ENCODE peak calls at places on chromosomes 11 and 22, in four cellular contexts. One of them, this sample, is unnamed.
A peak's percentile ranks its signal among the peaks of the same experiment; 100 is the strongest.

GRCh38 chr22:38246692-38247091 is 26.1 kb downstream of the TMEM184B start:
- DNase-seq in pancreas: no peak
- DNase-seq in BJ: no peak
- DNase-seq in cardiac fibroblast: no peak
- DNase-seq in this sample: no peak

GRCh38 chr22:31876156-31877035 is 67.9 kb upstream of the YWHAH start:
- DNase-seq in BJ: peak; percentile 18
- DNase-seq in pancreas: no peak
- DNase-seq in cardiac fibroblast: no peak
- DNase-seq in this sample: no peak

GRCh38 chr22:43226368-43226979 is 39.5 kb upstream of the TTLL12 start:
- DNase-seq in pancreas: no peak
- DNase-seq in BJ: no peak
- DNase-seq in cardiac fibroblast: peak; percentile 44
- DNase-seq in this sample: no peak

GRCh38 chr11:64836448-64837072 is 7.9 kb downstream of the CDC42BPG start:
- DNase-seq in BJ: no peak
- DNase-seq in pancreas: no peak
- DNase-seq in cardiac fibroblast: no peak
- DNase-seq in this sample: no peak

GRCh38 chr11:1336836-1337646 is 27.6 kb upstream of the TOLLIP start:
- DNase-seq in BJ: no peak
- DNase-seq in cardiac fibroblast: no peak
- DNase-seq in pancreas: no peak
- DNase-seq in this sample: no peak

GRCh38 chr11:133228406-133229330 is 303.6 kb downstream of the OPCML start:
- DNase-seq in BJ: no peak
- DNase-seq in cardiac fibroblast: no peak
- DNase-seq in pancreas: no peak
- DNase-seq in this sample: no peak

GRCh38 chr11:121696177-121696863 is 243.6 kb upstream of the SORL1-AS1 start:
- DNase-seq in BJ: no peak
- DNase-seq in pancreas: peak; percentile 50
- DNase-seq in cardiac fibroblast: peak; percentile 8
- DNase-seq in this sample: peak; percentile 66

GRCh38 chr11:76054330-76054729 is 152.0 kb downstream of the WNT11 start:
- DNase-seq in pancreas: no peak
- DNase-seq in BJ: no peak
- DNase-seq in cardiac fibroblast: no peak
- DNase-seq in this sample: no peak

GRCh38 chr22:41009222-41009948 is 58.2 kb downstream of the RBX1 start:
- DNase-seq in pancreas: no peak
- DNase-seq in cardiac fibroblast: peak; percentile 31
- DNase-seq in BJ: no peak
- DNase-seq in this sample: no peak

GRCh38 chr11:84236436-84236835 is 950.3 kb upstream of the CCDC90B start:
- DNase-seq in pancreas: no peak
- DNase-seq in cardiac fibroblast: no peak
- DNase-seq in BJ: no peak
- DNase-seq in this sample: no peak

GRCh38 chr11:131614514-131615085 is 244.2 kb downstream of the NTM start:
- DNase-seq in BJ: no peak
- DNase-seq in pancreas: no peak
- DNase-seq in cardiac fibroblast: no peak
- DNase-seq in this sample: no peak

GRCh38 chr11:62508336-62509058 is 38.1 kb downstream of the AHNAK start:
- DNase-seq in BJ: no peak
- DNase-seq in pancreas: peak; percentile 60
- DNase-seq in cardiac fibroblast: peak; percentile 63
- DNase-seq in this sample: peak; percentile 91

GRCh38 chr22:29840498-29840897 is 2.4 kb upstream of the ASCC2 start:
- DNase-seq in cardiac fibroblast: no peak
- DNase-seq in pancreas: no peak
- DNase-seq in BJ: no peak
- DNase-seq in this sample: no peak

GRCh38 chr11:25737071-25737675 is 594.8 kb upstream of the ANO3 start:
- DNase-seq in BJ: no peak
- DNase-seq in cardiac fibroblast: no peak
- DNase-seq in pancreas: no peak
- DNase-seq in this sample: no peak

GRCh38 chr11:130829801-130830562 is 86.3 kb downstream of the SNX19 start:
- DNase-seq in pancreas: no peak
- DNase-seq in cardiac fibroblast: peak; percentile 67
- DNase-seq in BJ: no peak
- DNase-seq in this sample: no peak

GRCh38 chr22:23163665-23164064 is 16.6 kb upstream of the BCR start:
- DNase-seq in pancreas: no peak
- DNase-seq in BJ: no peak
- DNase-seq in cardiac fibroblast: peak; percentile 63
- DNase-seq in this sample: no peak

GRCh38 chr11:119346605-119347004 is at the start of gene MFRP:
- DNase-seq in cardiac fibroblast: no peak
- DNase-seq in pancreas: no peak
- DNase-seq in BJ: no peak
- DNase-seq in this sample: peak; percentile 88
- TF ChIP-seq CTCF in cardiac fibroblast: no peak
- TF ChIP-seq CTCF in pancreas: no peak
- TF ChIP-seq CTCF in BJ: no peak
- TF ChIP-seq CTCF in this sample: no peak

GRCh38 chr11:90134420-90135003 is at the start of gene NAALAD2:
- DNase-seq in cardiac fibroblast: peak; percentile 73
- DNase-seq in pancreas: peak; percentile 6
- DNase-seq in BJ: no peak
- DNase-seq in this sample: peak; percentile 15

GRCh38 chr11:90133560-90134145 is 810 bp upstream of the NAALAD2 start:
- DNase-seq in BJ: no peak
- DNase-seq in cardiac fibroblast: no peak
- DNase-seq in pancreas: no peak
- DNase-seq in this sample: no peak

DNA sequence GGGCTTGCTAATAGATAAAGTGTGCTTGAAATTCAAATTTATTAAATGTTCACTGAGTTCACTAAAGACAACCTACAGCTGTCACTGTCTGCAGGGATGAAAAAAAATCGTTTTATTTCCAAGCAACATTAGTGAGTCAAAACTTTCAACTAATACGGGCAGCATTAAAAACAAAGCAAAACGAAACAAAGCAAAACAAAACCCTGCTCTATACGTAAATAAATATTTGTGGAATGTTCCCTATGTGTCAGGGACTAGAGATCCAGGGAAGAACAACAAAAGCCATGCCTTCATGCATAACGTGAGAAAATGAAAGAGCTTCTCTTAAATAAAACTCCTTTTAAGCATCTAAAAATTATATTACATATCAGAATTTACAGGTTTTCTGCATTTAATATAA is 553 bp downstream of the NAALAD2 start:
- DNase-seq in pancreas: no peak
- DNase-seq in cardiac fibroblast: no peak
- DNase-seq in BJ: no peak
- DNase-seq in this sample: no peak
- H3K4me3 ChIP-seq in pancreas: peak overlapping the region; percentile 23
- H3K4me3 ChIP-seq in cardiac fibroblast: peak overlapping the region; percentile 53
- H3K4me3 ChIP-seq in BJ: peak overlapping the region; percentile 40
- H3K4me3 ChIP-seq in this sample: peak overlapping the region; percentile 74

GRCh38 chr22:21873619-21874018 is 6.2 kb upstream of the MAPK1 start:
- DNase-seq in BJ: no peak
- DNase-seq in pancreas: no peak
- DNase-seq in cardiac fibroblast: no peak
- DNase-seq in this sample: no peak

GRCh38 chr22:21881841-21882753 is 14.7 kb upstream of the MAPK1 start:
- DNase-seq in pancreas: no peak
- DNase-seq in BJ: no peak
- DNase-seq in cardiac fibroblast: no peak
- DNase-seq in this sample: no peak

DNA sequence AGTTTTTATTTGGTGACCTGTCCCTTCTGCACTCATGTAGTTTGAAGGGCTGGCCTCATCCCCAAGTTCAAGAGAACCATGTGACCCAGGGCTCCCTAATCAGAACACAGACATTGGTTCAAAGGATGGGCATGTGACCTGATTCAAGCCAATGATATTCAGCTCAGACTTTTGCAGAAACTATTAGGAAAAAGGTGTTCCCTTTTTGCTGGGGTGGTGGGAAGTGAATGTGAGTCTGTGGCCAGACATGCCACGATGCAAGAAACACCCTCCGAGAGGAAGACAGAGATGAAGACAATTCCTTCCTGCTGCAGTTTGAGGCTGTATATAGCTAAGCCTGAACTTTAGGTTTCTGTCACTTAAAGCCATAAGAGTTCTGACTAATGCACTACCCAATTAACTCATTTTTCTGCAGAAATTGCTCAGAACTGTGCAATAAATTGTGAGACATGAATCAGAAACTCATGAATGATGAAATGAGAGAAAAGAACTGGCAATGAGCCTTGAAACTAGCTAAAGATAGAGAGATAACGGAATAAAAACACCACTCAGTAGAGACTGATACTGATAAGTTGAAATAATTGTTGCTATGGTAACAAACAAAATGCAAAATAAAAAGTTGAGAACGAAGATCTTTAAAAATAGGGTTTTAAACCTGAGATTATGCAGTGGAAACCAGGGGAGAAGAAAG is 9.2 kb upstream of the MAPK1 start:
- DNase-seq in BJ: peak; percentile 40
- DNase-seq in pancreas: no peak
- DNase-seq in cardiac fibroblast: peak; percentile 73
- DNase-seq in this sample: peak; percentile 57
- TF ChIP-seq CTCF in BJ: no peak
- TF ChIP-seq CTCF in pancreas: no peak
- TF ChIP-seq CTCF in cardiac fibroblast: no peak
- TF ChIP-seq CTCF in this sample: no peak

DNA sequence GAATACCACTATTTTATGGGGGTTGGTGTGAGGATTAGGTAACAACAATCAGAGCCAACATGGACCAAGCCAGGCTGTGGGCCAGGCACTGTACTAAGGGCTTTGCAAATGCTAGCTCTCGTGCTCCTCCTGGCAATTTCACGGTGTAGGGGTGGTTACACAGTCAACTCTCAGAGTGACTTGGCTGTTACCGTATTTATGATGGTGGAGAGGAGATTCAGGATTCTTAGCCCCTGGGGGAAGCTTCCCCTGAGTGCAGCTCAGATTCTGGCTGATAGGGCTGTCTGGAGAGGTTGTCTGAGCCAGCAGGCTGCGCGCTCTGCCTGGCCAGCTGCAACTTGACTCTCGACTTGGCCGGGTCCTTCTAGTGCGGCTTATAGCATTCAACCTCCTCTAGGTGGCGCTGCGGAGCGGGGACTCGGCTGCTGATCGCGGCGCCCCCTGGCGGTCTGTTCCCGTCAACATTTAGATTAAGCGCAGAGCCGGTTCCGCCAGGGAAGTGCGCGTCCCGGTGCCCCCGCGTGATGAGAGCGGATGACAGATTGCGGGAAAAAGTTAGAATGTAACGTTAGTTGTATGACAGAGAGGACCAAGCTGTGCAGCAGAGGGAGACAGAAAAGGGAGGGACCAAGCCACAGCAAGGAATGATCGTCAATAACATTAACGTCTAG is 4.5 kb upstream of the NCF4 start:
- DNase-seq in cardiac fibroblast: peak; percentile 90
- DNase-seq in pancreas: peak; percentile 79
- DNase-seq in BJ: peak; percentile 12
- DNase-seq in this sample: peak; percentile 41
- H3K4me3 ChIP-seq in cardiac fibroblast: no peak overlapping the region
- H3K4me3 ChIP-seq in pancreas: no peak overlapping the region
- H3K4me3 ChIP-seq in BJ: no peak overlapping the region
- H3K4me3 ChIP-seq in this sample: no peak overlapping the region

DNA sequence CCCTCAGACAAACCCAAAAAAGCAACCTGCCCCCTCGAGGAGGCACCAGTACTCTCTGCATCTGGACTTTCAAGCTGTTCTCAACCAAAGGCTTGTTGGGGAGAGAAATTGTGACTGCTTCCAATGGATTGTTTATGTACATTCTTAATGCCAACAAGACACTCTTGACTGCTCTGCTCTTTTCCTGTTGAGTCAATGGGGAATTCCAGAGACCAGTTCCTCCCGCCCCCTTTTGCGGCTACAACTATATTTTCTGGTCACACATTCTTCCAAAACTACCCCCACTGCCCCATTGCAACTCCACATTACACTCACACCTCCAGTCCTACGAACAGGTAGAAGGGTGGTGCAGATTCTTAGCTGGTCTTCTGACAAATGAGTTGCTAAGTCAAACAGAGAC is 187.0 kb downstream of the DSCAML1 start:
- DNase-seq in cardiac fibroblast: no peak
- DNase-seq in BJ: no peak
- DNase-seq in pancreas: no peak
- DNase-seq in this sample: no peak
- TF ChIP-seq CTCF in cardiac fibroblast: no peak
- TF ChIP-seq CTCF in BJ: no peak
- TF ChIP-seq CTCF in pancreas: no peak
- TF ChIP-seq CTCF in this sample: no peak

DNA sequence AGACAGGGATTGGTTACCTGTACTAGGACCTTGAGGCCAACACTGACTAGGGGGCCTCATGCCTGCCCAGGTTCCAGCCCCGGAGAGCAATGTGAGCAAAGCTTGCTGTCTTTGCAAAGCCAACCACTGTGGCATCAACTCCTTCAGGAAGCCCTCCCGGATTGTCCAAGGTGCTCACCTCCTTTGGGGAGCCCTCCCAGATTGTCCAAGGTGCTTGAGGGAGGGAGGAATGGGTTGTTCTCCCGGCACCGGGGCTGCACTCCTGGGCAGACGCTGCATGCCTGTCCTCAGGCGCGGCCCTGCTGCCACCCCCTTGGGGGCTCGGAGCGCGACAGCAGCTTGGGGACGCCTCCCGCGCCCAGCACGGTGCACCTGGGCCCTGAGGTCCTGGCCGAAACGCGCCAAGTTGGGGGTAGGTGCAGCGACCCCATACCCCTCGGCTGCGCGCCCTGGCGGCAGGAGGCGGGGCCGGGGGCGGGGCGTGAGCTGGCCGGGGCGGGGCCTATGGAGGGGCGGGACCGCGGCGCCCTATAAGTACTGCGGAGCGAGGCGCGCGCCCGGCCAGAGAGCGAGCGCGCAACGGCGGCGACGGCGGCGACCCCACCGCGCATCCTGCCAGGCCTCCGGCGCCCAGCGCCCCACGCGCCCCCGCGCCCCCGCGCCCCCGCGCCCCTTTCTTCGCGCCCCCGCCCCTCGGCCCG is at the start of gene CD81:
- DNase-seq in pancreas: no peak
- DNase-seq in BJ: no peak
- DNase-seq in cardiac fibroblast: peak; percentile 58
- DNase-seq in this sample: no peak
- H3K4me3 ChIP-seq in pancreas: peak within 1 kb of the TSS; percentile 100
- H3K4me3 ChIP-seq in BJ: peak within 1 kb of the TSS; percentile 70
- H3K4me3 ChIP-seq in cardiac fibroblast: peak within 1 kb of the TSS; percentile 99
- H3K4me3 ChIP-seq in this sample: peak within 1 kb of the TSS; percentile 86

GRCh38 chr11:86799680-86800075 is 664 bp upstream of the PRSS23 start:
- DNase-seq in BJ: no peak
- DNase-seq in cardiac fibroblast: no peak
- DNase-seq in pancreas: no peak
- DNase-seq in this sample: no peak
- TF ChIP-seq CTCF in BJ: no peak
- TF ChIP-seq CTCF in cardiac fibroblast: no peak
- TF ChIP-seq CTCF in pancreas: no peak
- TF ChIP-seq CTCF in this sample: peak; percentile 41

GRCh38 chr22:49965291-49966040 is 4.9 kb downstream of the PIM3 start:
- DNase-seq in cardiac fibroblast: no peak
- DNase-seq in pancreas: peak; percentile 25
- DNase-seq in BJ: no peak
- DNase-seq in this sample: no peak
- H3K4me3 ChIP-seq in cardiac fibroblast: no peak overlapping the region
- H3K4me3 ChIP-seq in pancreas: no peak overlapping the region
- H3K4me3 ChIP-seq in BJ: no peak overlapping the region
- H3K4me3 ChIP-seq in this sample: no peak overlapping the region